ENCODE peak calls at places on chromosomes 5 and 9, in five cellular contexts. X is progenitor cell of endocrine pancreas, J is WTC11, Q is Calu3, E is GM12865. I is an unnamed sample.

GRCh38 chr5:154849791-154850201 is 607 bp downstream of the FAXDC2 start:
- DNase-seq in X (no peak), J (no peak), Q (no peak), E (no peak), I (no peak)

GRCh38 chr5:16137177-16137576 is 42.4 kb downstream of the MARCHF11 start:
- DNase-seq in X (no peak), J (no peak), Q (no peak), E (no peak), I (no peak)

GRCh38 chr5:102807878-102808502 is 52.9 kb downstream of the PAM start:
- DNase-seq in X (no peak), J (no peak), Q (no peak), E (no peak), I (no peak)

GRCh38 chr9:133868203-133868602 is 123.9 kb downstream of the VAV2 start:
- DNase-seq in X (no peak), J (no peak), Q (no peak), E (no peak), I (no peak)

GRCh38 chr5:121025671-121026070 is 561.6 kb downstream of the PRR16 start:
- DNase-seq in X (no peak), J (no peak), Q (no peak), E (no peak), I (no peak)

GRCh38 chr5:60178101-60178500 is 284.6 kb upstream of the PDE4D start:
- DNase-seq in X (no peak), J (no peak), Q (no peak), E (no peak), I (no peak)

GRCh38 chr9:104280216-104280585 is 186.1 kb downstream of the SMC2 start:
- DNase-seq in X (no peak), J (no peak), Q (no peak), E (no peak), I (no peak)

GRCh38 chr9:136100700-136101614 is 5.9 kb upstream of the NACC2 start:
- DNase-seq in X (no peak), J (peak; percentile 86), Q (no peak), E (peak; percentile 37), I (no peak)

GRCh38 chr9:38022995-38023394 is 46.0 kb downstream of the SHB start:
- DNase-seq in X (no peak), J (no peak), Q (no peak), E (no peak), I (peak; percentile 66)

GRCh38 chr9:133532937-133533668 is 1.4 kb upstream of the ADAMTSL2 start:
- DNase-seq in X (peak; percentile 64), J (peak; percentile 89), Q (peak; percentile 81), E (peak; percentile 78), I (peak; percentile 84)

GRCh38 chr5:179731791-179732411 is 721 bp upstream of the MAML1 start:
- DNase-seq in X (no peak), J (peak; percentile 19), Q (peak; percentile 40), E (peak; percentile 77), I (no peak)

GRCh38 chr9:93681316-93682154 is 105.2 kb downstream of the PHF2 start:
- DNase-seq in X (peak; percentile 24), J (no peak), Q (no peak), E (no peak), I (no peak)

GRCh38 chr5:103178167-103178566 is 58.1 kb downstream of the PPIP5K2 start:
- DNase-seq in X (no peak), J (no peak), Q (no peak), E (no peak), I (no peak)

GRCh38 chr5:104611419-104611818 is 1048.8 kb upstream of the NUDT12 start:
- DNase-seq in X (no peak), J (no peak), Q (no peak), E (no peak), I (no peak)

GRCh38 chr5:59390074-59390659 is 503.4 kb downstream of the PDE4D start:
- DNase-seq in X (no peak), J (no peak), Q (peak; percentile 20), E (peak; percentile 28), I (no peak)

GRCh38 chr9:73437758-73438157 is 286.1 kb downstream of the ANXA1 start:
- DNase-seq in X (no peak), J (no peak), Q (no peak), E (peak; percentile 3), I (no peak)

GRCh38 chr9:101727621-101728524 is 10.6 kb downstream of the GRIN3A start:
- DNase-seq in X (no peak), J (peak; percentile 36), Q (peak; percentile 23), E (peak; percentile 48), I (peak; percentile 22)

GRCh38 chr9:113154471-113154870 is 3.7 kb downstream of the SLC31A2 start:
- DNase-seq in X (no peak), J (no peak), Q (no peak), E (no peak), I (no peak)

GRCh38 chr9:13841801-13842462 is 472.0 kb downstream of the NFIB start:
- DNase-seq in X (no peak), J (no peak), Q (peak; percentile 0), E (no peak), I (no peak)

GRCh38 chr5:38719916-38720315 is 125.9 kb upstream of the OSMR start:
- DNase-seq in X (no peak), J (no peak), Q (no peak), E (no peak), I (no peak)

GRCh38 chr5:135546014-135546413 is 10.2 kb upstream of the NEUROG1 start:
- DNase-seq in X (no peak), J (no peak), Q (no peak), E (no peak), I (no peak)

GRCh38 chr9:703392-703791 is 138.1 kb upstream of the DMRT1 start:
- DNase-seq in X (no peak), J (no peak), Q (no peak), E (no peak), I (no peak)

GRCh38 chr5:149151717-149152116 is 10.4 kb downstream of the ABLIM3 start:
- DNase-seq in X (no peak), J (no peak), Q (no peak), E (no peak), I (no peak)

GRCh38 chr9:126673689-126674364 is 60.1 kb downstream of the LMX1B start:
- DNase-seq in X (no peak), J (peak; percentile 50), Q (no peak), E (no peak), I (peak; percentile 76)

GRCh38 chr5:10775646-10776045 is 14.6 kb upstream of the DAP start:
- DNase-seq in X (no peak), J (no peak), Q (no peak), E (no peak), I (no peak)
- TF ChIP-seq CTCF in X (no peak), J (no peak), Q (no peak), E (peak; percentile 28), I (no peak)

DNA sequence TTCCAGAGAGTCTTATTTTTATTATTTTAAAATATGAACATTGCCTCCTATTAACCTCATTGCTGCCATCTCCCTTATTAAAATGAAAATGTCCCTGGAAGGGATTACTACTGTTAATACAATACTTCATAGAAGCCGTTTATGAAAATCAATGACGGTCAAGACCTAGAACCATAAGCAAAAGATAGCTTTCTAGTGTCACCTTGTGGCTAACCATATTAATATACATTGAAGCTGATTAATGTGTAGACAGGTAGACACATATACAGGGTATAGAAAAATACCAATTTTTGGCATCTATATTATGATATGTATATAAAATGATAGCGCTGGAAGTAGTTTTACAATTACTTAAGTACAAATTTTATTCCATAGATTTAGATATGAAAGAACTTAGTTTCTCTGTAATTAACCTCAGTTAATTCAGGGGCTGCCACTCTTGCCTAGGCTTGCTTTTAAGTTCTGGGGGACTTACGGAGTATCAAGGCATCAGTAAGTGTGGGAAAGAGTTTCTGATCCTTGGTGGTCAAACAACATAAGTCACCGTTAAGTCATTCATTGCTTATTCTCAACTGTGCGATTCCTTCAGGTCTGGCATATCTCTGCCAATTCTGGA is 2.5 kb upstream of the YTHDC2 start:
- DNase-seq in X (no peak), J (no peak), Q (peak; percentile 12), E (peak; percentile 42), I (no peak)
- TF ChIP-seq CTCF in X (peak; percentile 51), J (no peak), Q (peak; percentile 56), E (peak; percentile 34), I (no peak)

DNA sequence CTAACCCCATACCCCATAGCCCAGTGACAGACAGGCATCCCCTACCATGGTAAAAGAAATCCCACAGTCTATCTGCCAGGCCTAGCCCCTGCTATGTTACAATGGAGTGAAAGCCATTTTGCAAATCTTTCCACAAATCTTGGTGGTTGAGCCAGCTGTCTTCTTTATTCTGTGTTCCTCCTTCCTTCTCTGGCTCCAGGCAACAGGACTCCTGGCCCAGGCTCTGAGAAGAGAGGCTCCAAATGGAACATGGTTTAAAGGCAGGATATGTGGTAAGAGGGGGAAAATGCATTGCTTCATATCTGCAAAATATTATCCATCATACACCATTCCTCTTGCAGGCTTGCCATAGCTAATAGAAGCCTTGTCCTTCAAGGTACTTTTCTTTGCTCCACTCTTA is 25.2 kb downstream of the FGF1 start:
- DNase-seq in X (no peak), J (no peak), Q (no peak), E (no peak), I (no peak)
- TF ChIP-seq CTCF in X (no peak), J (no peak), Q (no peak), E (no peak), I (no peak)

DNA sequence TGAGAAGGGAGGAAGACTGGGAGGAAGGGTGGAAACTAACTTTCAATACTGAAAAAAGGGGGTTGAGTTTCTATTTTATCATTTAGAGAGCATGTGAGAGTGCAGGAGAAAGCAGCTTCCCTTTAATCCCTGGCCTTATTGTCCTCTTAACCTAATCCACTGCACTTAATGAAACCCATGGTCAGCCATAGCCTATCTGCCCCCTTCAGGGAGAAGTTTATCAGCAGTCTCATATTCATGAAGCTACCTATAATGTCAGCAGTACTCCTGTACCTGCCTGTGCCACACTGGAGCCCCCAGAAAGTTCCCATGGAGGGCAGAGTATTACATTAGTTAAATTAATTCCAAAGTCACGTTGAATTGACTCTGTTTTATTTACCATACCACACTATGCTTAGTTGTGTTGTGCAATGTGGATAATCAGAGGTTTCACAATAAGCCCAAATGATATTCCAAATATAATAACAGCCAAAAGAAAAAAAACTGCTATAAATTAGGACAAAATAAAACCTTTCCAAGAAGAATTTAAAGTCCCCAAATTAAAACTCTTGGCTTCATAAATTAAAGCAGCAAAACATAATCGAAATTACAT is 62.9 kb downstream of the MUSK start:
- DNase-seq in X (no peak), J (no peak), Q (no peak), E (no peak), I (no peak)
- TF ChIP-seq CTCF in X (no peak), J (no peak), Q (no peak), E (no peak), I (no peak)

I was measured in glutamatergic neuron.